ENCODE peak calls at places on chromosomes 5 and 9, in four cellular contexts. J is left ventricle myocardium inferior, V is mesendoderm, Q is stomach. L is an unnamed sample.

GRCh38 chr9:134600836-134601638 is 40.6 kb upstream of the COL5A1 start:
- DNase-seq in J (no peak), V (no peak), Q (no peak), L (peak; percentile 2)

GRCh38 chr5:81134066-81134465 is 99.1 kb upstream of the CKMT2 start:
- DNase-seq in J (no peak), V (no peak), Q (no peak), L (no peak)

GRCh38 chr5:112923148-112923917 is 1.3 kb upstream of the REEP5 start:
- DNase-seq in J (no peak), V (peak; percentile 42), Q (no peak), L (no peak)

GRCh38 chr5:133391349-133392136 is 220.8 kb downstream of the FSTL4 start:
- DNase-seq in J (no peak), V (no peak), Q (no peak), L (peak; percentile 6)

GRCh38 chr5:101431201-101431600 is 528.1 kb upstream of the ST8SIA4 start:
- DNase-seq in J (no peak), V (no peak), Q (no peak), L (no peak)

GRCh38 chr9:97847474-97848236 is 5.4 kb upstream of the FOXE1 start:
- DNase-seq in J (no peak), V (no peak), Q (no peak), L (no peak)

GRCh38 chr9:90926920-90927319 is 125.3 kb downstream of the SYK start:
- DNase-seq in J (no peak), V (no peak), Q (no peak), L (no peak)

GRCh38 chr9:114929166-114929565 is 1.2 kb downstream of the TNFSF8 start:
- DNase-seq in J (no peak), V (no peak), Q (no peak), L (no peak)

GRCh38 chr5:76542887-76543690 is 80.1 kb downstream of the F2RL2 start:
- DNase-seq in J (no peak), V (peak; percentile 29), Q (peak; percentile 42), L (peak; percentile 31)

GRCh38 chr9:117488659-117489058 is 73.8 kb upstream of the ASTN2 start:
- DNase-seq in J (no peak), V (no peak), Q (no peak), L (no peak)

GRCh38 chr5:179143446-179143845 is 83.3 kb downstream of the ZNF354C start:
- DNase-seq in J (no peak), V (peak; percentile 95), Q (no peak), L (no peak)

GRCh38 chr5:72194846-72195245 is 87.6 kb downstream of the MAP1B start:
- DNase-seq in J (no peak), V (no peak), Q (no peak), L (no peak)

GRCh38 chr5:175847503-175847902 is 23.9 kb upstream of the CPLX2 start:
- DNase-seq in J (no peak), V (peak; percentile 67), Q (no peak), L (no peak)

GRCh38 chr9:117403848-117404247 is 11.0 kb downstream of the ASTN2 start:
- DNase-seq in J (no peak), V (peak; percentile 4), Q (no peak), L (no peak)

GRCh38 chr5:33992864-33993263 is 8.4 kb upstream of the SLC45A2 start:
- DNase-seq in J (no peak), V (no peak), Q (no peak), L (no peak)

GRCh38 chr9:81211741-81212140 is 477.6 kb downstream of the TLE1 start:
- DNase-seq in J (no peak), V (no peak), Q (no peak), L (no peak)

GRCh38 chr9:81848472-81848871 is 79.8 kb upstream of the SPATA31D4 start:
- DNase-seq in J (no peak), V (no peak), Q (no peak), L (no peak)

GRCh38 chr5:35822541-35822940 is 34.1 kb upstream of the IL7R start:
- DNase-seq in J (no peak), V (no peak), Q (no peak), L (no peak)

GRCh38 chr9:19409406-19410194 is 791 bp downstream of the ACER2 start:
- DNase-seq in J (peak; percentile 58), V (peak; percentile 73), Q (no peak), L (peak; percentile 24)

GRCh38 chr5:2740051-2740848 is 11.2 kb downstream of the IRX2 start:
- DNase-seq in J (no peak), V (peak; percentile 30), Q (no peak), L (no peak)

GRCh38 chr5:2742921-2743679 is 8.4 kb downstream of the IRX2 start:
- DNase-seq in J (no peak), V (no peak), Q (no peak), L (no peak)

GRCh38 chr5:2739360-2740050 is 12.0 kb downstream of the IRX2 start:
- DNase-seq in J (no peak), V (peak; percentile 43), Q (peak; percentile 59), L (no peak)

GRCh38 chr5:2741946-2742345 is 9.5 kb downstream of the IRX2 start:
- DNase-seq in J (no peak), V (no peak), Q (no peak), L (no peak)

GRCh38 chr5:2740849-2741555 is 10.5 kb downstream of the IRX2 start:
- DNase-seq in J (no peak), V (no peak), Q (no peak), L (no peak)
- H3K4me3 ChIP-seq in J (no peak overlapping the region), V (no peak overlapping the region), Q (no peak overlapping the region), L (no peak overlapping the region)

GRCh38 chr5:61626639-61627282 is 294.7 kb downstream of the ZSWIM6 start:
- DNase-seq in J (no peak), V (no peak), Q (no peak), L (peak; percentile 19)
- H3K27ac ChIP-seq in J (peak overlapping the region; percentile 95), V (no peak overlapping the region), Q (no peak overlapping the region), L (peak overlapping the region; percentile 87)

DNA sequence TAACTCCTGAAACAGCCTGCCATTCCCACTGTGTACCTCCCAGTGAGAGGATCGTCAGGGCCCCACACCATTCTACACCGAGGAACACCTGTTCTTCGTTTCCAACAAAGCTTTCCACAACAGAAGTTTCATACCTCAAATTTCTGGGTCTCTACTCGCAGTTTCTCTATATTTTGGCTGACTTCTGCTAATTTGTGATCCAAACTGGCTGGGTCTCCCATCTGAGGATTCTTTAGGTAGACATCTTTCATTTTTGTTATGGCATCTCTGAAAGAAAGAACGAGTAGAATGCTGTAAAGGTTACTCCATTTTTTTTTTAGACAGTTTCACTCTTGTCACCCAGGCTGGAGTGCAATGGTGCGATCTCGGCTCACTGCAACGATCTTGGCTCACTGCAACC is 67.5 kb downstream of the USP20 start:
- DNase-seq in J (no peak), V (no peak), Q (no peak), L (no peak)
- H3K4me1 ChIP-seq in J (peaks cover 8% of the 10 kb centered on the region), V (no peaks in the 10 kb centered on the region), Q (peaks cover 13% of the 10 kb centered on the region), L (no peaks in the 10 kb centered on the region)

DNA sequence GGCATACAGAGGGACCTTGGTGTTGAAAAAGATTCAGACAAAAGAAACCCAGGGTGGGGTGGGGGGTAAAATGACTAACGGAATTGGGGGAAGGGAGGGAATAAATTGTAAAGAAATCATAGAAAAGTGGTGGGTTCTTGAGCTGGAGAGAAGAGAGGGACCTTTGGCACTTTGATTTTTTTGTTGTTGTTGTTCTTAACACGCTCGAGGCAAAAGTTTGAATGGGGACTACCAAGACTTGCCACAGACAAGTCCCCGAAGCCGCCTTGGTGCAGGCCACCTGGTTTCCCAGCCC is 616 bp downstream of the VCAN start:
- DNase-seq in J (no peak), V (no peak), Q (no peak), L (no peak)
- H3K4me3 ChIP-seq in J (peak overlapping the region; percentile 67), V (peak overlapping the region; percentile 44), Q (peak overlapping the region; percentile 53), L (peak overlapping the region; percentile 71)

GRCh38 chr9:4260661-4261060 is 39.2 kb downstream of the GLIS3 start:
- DNase-seq in J (no peak), V (no peak), Q (no peak), L (no peak)

GRCh38 chr9:4259489-4259888 is 40.4 kb downstream of the GLIS3 start:
- DNase-seq in J (no peak), V (no peak), Q (no peak), L (no peak)

GRCh38 chr9:4262735-4263141 is 37.1 kb downstream of the GLIS3 start:
- DNase-seq in J (no peak), V (peak; percentile 96), Q (no peak), L (no peak)

GRCh38 chr9:4258321-4259093 is 41.4 kb downstream of the GLIS3 start:
- DNase-seq in J (no peak), V (no peak), Q (no peak), L (no peak)
- H3K27ac ChIP-seq in J (no peak overlapping the region), V (no peak overlapping the region), Q (no peak overlapping the region), L (no peak overlapping the region)

L was measured in testis.